ENCODE peak calls at places on chromosome 5, in six cellular contexts. One of them, this sample, is unnamed.

GRCh38 chr5:136810198-136810823 is 445.0 kb upstream of the TRPC7 start:
- DNase-seq in CD4-positive, alpha-beta T cell: no peak
- DNase-seq in stimulated activated CD8-positive, alpha-beta memory T cell treated with anti-CD3 and anti-CD28 coated beads, Interleukin-7, amount 100 ng/mL, for 4 hours: no peak
- DNase-seq in uterus: no peak
- DNase-seq in ascending aorta: no peak
- DNase-seq in SW480: no peak
- DNase-seq in this sample: no peak

GRCh38 chr5:113447651-113448050 is 12.9 kb upstream of the TSSK1B start:
- DNase-seq in SW480: peak; percentile 40
- DNase-seq in CD4-positive, alpha-beta T cell: no peak
- DNase-seq in ascending aorta: no peak
- DNase-seq in uterus: no peak
- DNase-seq in stimulated activated CD8-positive, alpha-beta memory T cell treated with anti-CD3 and anti-CD28 coated beads, Interleukin-7, amount 100 ng/mL, for 4 hours: no peak
- DNase-seq in this sample: peak; percentile 47

GRCh38 chr5:149667084-149667826 is 62.9 kb upstream of the PPARGC1B start:
- DNase-seq in ascending aorta: no peak
- DNase-seq in SW480: peak; percentile 41
- DNase-seq in uterus: no peak
- DNase-seq in CD4-positive, alpha-beta T cell: no peak
- DNase-seq in stimulated activated CD8-positive, alpha-beta memory T cell treated with anti-CD3 and anti-CD28 coated beads, Interleukin-7, amount 100 ng/mL, for 4 hours: no peak
- DNase-seq in this sample: peak; percentile 61

GRCh38 chr5:179227578-179228311 is 117.5 kb downstream of the ADAMTS2 start:
- DNase-seq in CD4-positive, alpha-beta T cell: no peak
- DNase-seq in uterus: peak; percentile 26
- DNase-seq in SW480: no peak
- DNase-seq in ascending aorta: peak; percentile 54
- DNase-seq in stimulated activated CD8-positive, alpha-beta memory T cell treated with anti-CD3 and anti-CD28 coated beads, Interleukin-7, amount 100 ng/mL, for 4 hours: no peak
- DNase-seq in this sample: no peak

GRCh38 chr5:92380069-92380770 is 997.1 kb upstream of the ARRDC3 start:
- DNase-seq in SW480: no peak
- DNase-seq in stimulated activated CD8-positive, alpha-beta memory T cell treated with anti-CD3 and anti-CD28 coated beads, Interleukin-7, amount 100 ng/mL, for 4 hours: no peak
- DNase-seq in CD4-positive, alpha-beta T cell: no peak
- DNase-seq in ascending aorta: no peak
- DNase-seq in uterus: no peak
- DNase-seq in this sample: no peak

GRCh38 chr5:73232266-73233041 is 59.5 kb downstream of the TMEM174 start:
- DNase-seq in stimulated activated CD8-positive, alpha-beta memory T cell treated with anti-CD3 and anti-CD28 coated beads, Interleukin-7, amount 100 ng/mL, for 4 hours: no peak
- DNase-seq in SW480: no peak
- DNase-seq in uterus: no peak
- DNase-seq in CD4-positive, alpha-beta T cell: no peak
- DNase-seq in ascending aorta: no peak
- DNase-seq in this sample: peak; percentile 38

GRCh38 chr5:125592856-125593255 is 830.4 kb upstream of the GRAMD2B start:
- DNase-seq in SW480: no peak
- DNase-seq in uterus: no peak
- DNase-seq in stimulated activated CD8-positive, alpha-beta memory T cell treated with anti-CD3 and anti-CD28 coated beads, Interleukin-7, amount 100 ng/mL, for 4 hours: no peak
- DNase-seq in CD4-positive, alpha-beta T cell: no peak
- DNase-seq in ascending aorta: no peak
- DNase-seq in this sample: no peak

GRCh38 chr5:8843766-8844165 is 702.1 kb downstream of the SEMA5A start:
- DNase-seq in CD4-positive, alpha-beta T cell: no peak
- DNase-seq in SW480: no peak
- DNase-seq in stimulated activated CD8-positive, alpha-beta memory T cell treated with anti-CD3 and anti-CD28 coated beads, Interleukin-7, amount 100 ng/mL, for 4 hours: no peak
- DNase-seq in ascending aorta: no peak
- DNase-seq in uterus: no peak
- DNase-seq in this sample: no peak

This sample was measured in RPMI8226.